ENCODE peak calls at places on chromosomes 6 and 20, in nine cellular contexts. J is heart right ventricle, N is ovary, Q is mesenchymal stem cell, A is RWPE2, Z is GM23248, U is OCI-LY7, V is left ventricle myocardium inferior, B is psoas muscle. W is an unnamed sample. For H3K9me3, the result is how much of the 10 kb centered on the place peaks cover.

GRCh38 chr20:57713505-57713903 is 3.7 kb upstream of the PMEPA1 start:
- DNase-seq in J (no peak), N (no peak), Q (peak), A (no peak), Z (peak), U (no peak), V (no peak), B (peak), W (no peak)

GRCh38 chr20:18005990-18006364 is 37.2 kb downstream of the MGME1 start:
- DNase-seq in J (no peak), N (no peak), Q (peak), A (no peak), Z (no peak), U (no peak), V (no peak), B (no peak), W (no peak)

GRCh38 chr20:1769491-1769890 is 111.9 kb upstream of the SIRPG start:
- DNase-seq in J (no peak), N (no peak), Q (no peak), A (no peak), Z (no peak), U (no peak), V (no peak), B (no peak), W (no peak)

GRCh38 chr20:39849171-39849570 is 839.9 kb downstream of the MAFB start:
- DNase-seq in J (no peak), N (no peak), Q (no peak), A (no peak), Z (no peak), U (no peak), V (no peak), B (no peak), W (no peak)

GRCh38 chr6:28525496-28526039 is at the start of gene GPX5:
- DNase-seq in J (no peak), N (no peak), Q (peak), A (no peak), Z (no peak), U (no peak), V (no peak), B (no peak), W (peak)

GRCh38 chr20:36175475-36175995 is 21.0 kb downstream of the EPB41L1 start:
- DNase-seq in J (no peak), N (no peak), Q (no peak), A (no peak), Z (no peak), U (peak), V (no peak), B (no peak), W (no peak)

GRCh38 chr6:25085761-25086160 is 150.0 kb upstream of the RIPOR2 start:
- DNase-seq in J (peak), N (no peak), Q (no peak), A (no peak), Z (no peak), U (peak), V (no peak), B (no peak), W (no peak)

GRCh38 chr20:41169184-41169690 is 31.9 kb downstream of the PLCG1 start:
- DNase-seq in J (no peak), N (no peak), Q (no peak), A (peak), Z (no peak), U (no peak), V (no peak), B (no peak), W (no peak)

GRCh38 chr6:140105857-140106256 is 731.4 kb upstream of the CITED2 start:
- DNase-seq in J (no peak), N (no peak), Q (peak), A (no peak), Z (peak), U (no peak), V (no peak), B (no peak), W (no peak)

GRCh38 chr20:44401770-44402390 is 46.4 kb downstream of the HNF4A start:
- DNase-seq in J (no peak), N (no peak), Q (no peak), A (no peak), Z (no peak), U (no peak), V (no peak), B (no peak), W (no peak)

GRCh38 chr20:12414446-12415274 is 497.0 kb downstream of the BTBD3 start:
- DNase-seq in J (no peak), N (no peak), Q (no peak), A (no peak), Z (no peak), U (no peak), V (no peak), B (no peak), W (no peak)

GRCh38 chr6:111758608-111759293 is 114.5 kb downstream of the FYN start:
- DNase-seq in J (no peak), N (no peak), Q (no peak), A (no peak), Z (no peak), U (no peak), V (no peak), B (no peak), W (no peak)

GRCh38 chr20:62117658-62118057 is 4.6 kb upstream of the LSM14B start:
- DNase-seq in J (peak), N (no peak), Q (no peak), A (no peak), Z (no peak), U (peak), V (peak), B (peak), W (peak)

GRCh38 chr6:150269857-150270223 is 99.0 kb upstream of the IYD start:
- DNase-seq in J (no peak), N (no peak), Q (no peak), A (peak), Z (peak), U (no peak), V (no peak), B (no peak), W (no peak)

GRCh38 chr6:37048851-37049734 is 43.6 kb downstream of the FGD2 start:
- DNase-seq in J (no peak), N (no peak), Q (peak), A (no peak), Z (peak), U (peak), V (peak), B (peak), W (peak)

GRCh38 chr6:106972500-106972899 is 2.0 kb downstream of the CD24 start:
- DNase-seq in J (no peak), N (no peak), Q (peak), A (no peak), Z (no peak), U (peak), V (no peak), B (no peak), W (no peak)

GRCh38 chr6:3422457-3422816 is 34.4 kb downstream of the SLC22A23 start:
- DNase-seq in J (no peak), N (no peak), Q (no peak), A (no peak), Z (no peak), U (no peak), V (no peak), B (no peak), W (no peak)

GRCh38 chr6:43773981-43774775 is 4.2 kb downstream of the VEGFA start:
- DNase-seq in J (no peak), N (peak), Q (no peak), A (no peak), Z (no peak), U (no peak), V (no peak), B (no peak), W (no peak)

GRCh38 chr20:63217706-63218105 is 1.8 kb upstream of the YTHDF1 start:
- DNase-seq in J (no peak), N (no peak), Q (no peak), A (peak), Z (no peak), U (no peak), V (no peak), B (no peak), W (no peak)

GRCh38 chr6:16149305-16149704 is 20.4 kb downstream of the MYLIP start:
- DNase-seq in J (no peak), N (no peak), Q (no peak), A (no peak), Z (no peak), U (no peak), V (no peak), B (no peak), W (no peak)

GRCh38 chr6:146827216-146827928 is 228.6 kb downstream of the ADGB start:
- DNase-seq in J (no peak), N (no peak), Q (no peak), A (no peak), Z (no peak), U (no peak), V (no peak), B (no peak), W (no peak)

GRCh38 chr6:33742837-33743236 is 3.9 kb downstream of the IP6K3 start:
- DNase-seq in J (no peak), N (peak), Q (no peak), A (no peak), Z (no peak), U (no peak), V (no peak), B (no peak), W (no peak)

GRCh38 chr6:56245903-56246351 is 1.5 kb downstream of the COL21A1 start:
- DNase-seq in J (no peak), N (no peak), Q (no peak), A (no peak), Z (no peak), U (no peak), V (no peak), B (no peak), W (no peak)

GRCh38 chr6:65006788-65007187 is 700.2 kb downstream of the EYS start:
- DNase-seq in J (no peak), N (no peak), Q (no peak), A (no peak), Z (no peak), U (no peak), V (no peak), B (no peak), W (no peak)

GRCh38 chr6:100257661-100258395 is 206.9 kb downstream of the SIM1 start:
- DNase-seq in J (no peak), N (no peak), Q (peak), A (no peak), Z (peak), U (peak), V (no peak), B (no peak), W (no peak)

GRCh38 chr20:45701104-45701503 is 734 bp upstream of the WFDC13 start:
- DNase-seq in J (no peak), N (no peak), Q (no peak), A (no peak), Z (no peak), U (no peak), V (no peak), B (no peak), W (no peak)

GRCh38 chr6:49713346-49713745 is at the start of gene CRISP2:
- DNase-seq in J (no peak), N (peak), Q (no peak), A (no peak), Z (no peak), U (no peak), V (no peak), B (no peak), W (no peak)

GRCh38 chr6:146183831-146184230 is 155.0 kb downstream of the GRM1 start:
- DNase-seq in J (no peak), N (no peak), Q (no peak), A (no peak), Z (no peak), U (no peak), V (no peak), B (no peak), W (no peak)

GRCh38 chr20:10253750-10254149 is 35.1 kb downstream of the SNAP25 start:
- DNase-seq in J (no peak), N (no peak), Q (no peak), A (no peak), Z (no peak), U (no peak), V (no peak), B (no peak), W (no peak)

GRCh38 chr6:52261229-52261628 is 16.9 kb upstream of the IL17F start:
- DNase-seq in J (no peak), N (no peak), Q (peak), A (no peak), Z (peak), U (no peak), V (no peak), B (no peak), W (no peak)

GRCh38 chr20:32386091-32386490 is 28.0 kb downstream of the ASXL1 start:
- DNase-seq in J (no peak), N (no peak), Q (peak), A (no peak), Z (peak), U (no peak), V (no peak), B (no peak), W (no peak)

GRCh38 chr20:32382102-32382950 is 24.2 kb downstream of the ASXL1 start:
- DNase-seq in J (no peak), N (no peak), Q (no peak), A (no peak), Z (no peak), U (no peak), V (no peak), B (no peak), W (no peak)

GRCh38 chr20:32385541-32385940 is 27.4 kb downstream of the ASXL1 start:
- DNase-seq in J (no peak), N (no peak), Q (no peak), A (no peak), Z (peak), U (no peak), V (no peak), B (no peak), W (no peak)

GRCh38 chr20:32378461-32378860 is 20.3 kb downstream of the ASXL1 start:
- DNase-seq in J (no peak), N (no peak), Q (no peak), A (no peak), Z (no peak), U (no peak), V (no peak), B (no peak), W (no peak)

DNA sequence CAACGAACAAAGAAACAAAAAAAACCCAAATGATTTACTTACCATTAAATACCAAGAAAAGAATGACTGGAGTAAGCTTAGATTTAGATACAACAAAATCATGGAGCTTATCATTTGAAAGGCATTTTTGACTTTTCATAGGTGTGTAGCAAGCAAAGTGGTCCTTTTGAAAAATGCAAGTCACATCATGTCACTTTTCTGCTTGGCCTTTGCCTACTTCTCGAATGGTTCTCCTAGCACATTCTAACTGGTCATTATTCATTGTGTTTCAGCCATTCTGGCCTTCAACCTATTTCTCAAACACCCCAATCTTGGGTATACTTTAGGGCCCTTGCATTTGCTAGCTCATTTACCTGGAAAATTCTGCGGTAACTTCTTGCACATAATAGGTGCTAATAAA is 22.6 kb downstream of the ASXL1 start:
- DNase-seq in J (no peak), N (no peak), Q (no peak), A (no peak), Z (no peak), U (no peak), V (no peak), B (no peak), W (no peak)
- H3K27ac ChIP-seq in J (no peak), N (no peak), Q (no peak), A (no peak), Z (no peak), U (no peak), V (no peak), B (no peak), W (no peak)

DNA sequence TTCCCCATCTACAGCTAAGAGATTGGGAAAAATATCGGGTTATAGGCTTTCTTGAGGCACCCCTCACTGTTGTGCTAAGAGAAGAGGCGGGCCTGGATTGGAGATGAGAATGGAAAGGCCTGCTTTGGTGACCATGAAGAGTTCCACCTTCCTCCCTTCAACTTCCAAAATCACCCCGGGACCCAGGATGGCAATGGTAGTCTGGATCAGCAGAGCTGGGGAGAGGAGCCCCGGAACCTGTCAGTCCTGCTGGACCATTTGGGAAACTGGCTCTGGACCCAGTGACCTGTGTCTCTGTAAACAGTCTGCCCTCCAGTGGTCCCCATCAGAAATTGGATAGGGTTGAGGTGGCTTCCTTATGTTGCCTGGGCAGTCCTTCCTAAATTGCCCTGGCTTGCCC is 1085.6 kb downstream of the KHDRBS2 start:
- DNase-seq in J (no peak), N (no peak), Q (no peak), A (no peak), Z (no peak), U (no peak), V (no peak), B (no peak), W (no peak)
- H3K9me3 ChIP-seq in J (under half), N (under half), Q (under half), A (under half), Z (under half), U (under half), V (half or more), B (under half), W (under half)

DNA sequence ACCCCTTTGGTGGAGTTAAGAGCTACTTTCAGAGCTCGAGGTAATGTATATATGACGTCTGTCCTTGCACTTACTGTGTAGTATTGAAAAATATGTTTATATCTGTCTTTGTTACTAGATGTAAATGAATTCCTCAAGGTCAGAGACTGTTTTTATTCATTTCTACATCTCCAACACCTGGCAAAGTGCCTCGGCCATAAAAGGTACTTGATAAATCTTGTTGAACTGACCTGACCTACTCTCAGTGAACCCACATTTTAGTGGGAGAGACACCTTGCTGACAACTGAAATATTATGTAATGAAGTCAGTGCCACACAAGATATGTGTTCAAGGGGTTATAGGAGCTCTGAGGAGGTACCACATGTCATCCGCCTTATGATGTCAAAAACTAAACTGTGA is 5.5 kb upstream of the TMEM30A start:
- DNase-seq in J (no peak), N (no peak), Q (no peak), A (no peak), Z (no peak), U (no peak), V (no peak), B (no peak), W (no peak)
- H3K27ac ChIP-seq in J (peak), N (no peak), Q (no peak), A (no peak), Z (no peak), U (no peak), V (peak), B (no peak), W (no peak)

GRCh38 chr20:59705651-59706101 is 101.3 kb downstream of the PHACTR3 start:
- DNase-seq in J (no peak), N (no peak), Q (no peak), A (no peak), Z (no peak), U (peak), V (no peak), B (no peak), W (no peak)
- H3K9me3 ChIP-seq in J (under half), N (under half), Q (under half), A (under half), Z (under half), U (under half), V (under half), B (under half), W (under half)

GRCh38 chr6:39553811-39554802 is 171.1 kb downstream of the KIF6 start:
- DNase-seq in J (no peak), N (no peak), Q (no peak), A (no peak), Z (peak), U (no peak), V (no peak), B (peak), W (no peak)
- H3K27ac ChIP-seq in J (no peak), N (no peak), Q (no peak), A (no peak), Z (peak), U (no peak), V (no peak), B (no peak), W (no peak)

DNA sequence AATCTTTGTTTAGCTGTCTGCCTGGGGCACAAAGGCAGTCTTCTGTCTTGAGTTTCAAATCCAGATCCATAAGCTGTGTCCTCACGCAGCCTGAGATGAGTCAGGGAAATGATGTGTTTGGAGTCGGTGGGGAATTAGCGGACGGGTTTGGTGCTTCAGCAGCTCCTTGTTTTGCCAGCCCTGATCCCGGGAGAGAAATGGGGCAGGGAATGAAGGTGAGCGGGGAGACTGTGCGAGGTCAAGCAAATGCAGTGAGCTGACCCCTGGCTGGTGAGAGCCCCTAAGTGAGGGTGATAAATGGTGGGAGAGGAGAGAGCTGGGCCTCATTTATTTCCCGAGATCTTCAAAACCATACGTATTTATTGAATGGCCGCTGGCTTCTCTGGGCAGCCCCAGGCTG is 21.6 kb downstream of the DUSP22 start:
- DNase-seq in J (no peak), N (no peak), Q (no peak), A (no peak), Z (no peak), U (no peak), V (no peak), B (no peak), W (no peak)
- H3K9me3 ChIP-seq in J (under half), N (under half), Q (under half), A (under half), Z (under half), U (under half), V (under half), B (under half), W (under half)

GRCh38 chr6:31776961-31777666 is at the start of gene VWA7:
- DNase-seq in J (peak), N (peak), Q (peak), A (peak), Z (peak), U (no peak), V (peak), B (peak), W (peak)

GRCh38 chr6:31775184-31775583 is 1.9 kb downstream of the VWA7 start:
- DNase-seq in J (no peak), N (no peak), Q (no peak), A (no peak), Z (no peak), U (no peak), V (no peak), B (no peak), W (no peak)

GRCh38 chr6:31777667-31778050 is 531 bp upstream of the VWA7 start:
- DNase-seq in J (no peak), N (no peak), Q (no peak), A (no peak), Z (no peak), U (no peak), V (no peak), B (no peak), W (no peak)

GRCh38 chr6:31775633-31776263 is 1.4 kb downstream of the VWA7 start:
- DNase-seq in J (no peak), N (peak), Q (no peak), A (no peak), Z (no peak), U (no peak), V (no peak), B (no peak), W (no peak)

DNA sequence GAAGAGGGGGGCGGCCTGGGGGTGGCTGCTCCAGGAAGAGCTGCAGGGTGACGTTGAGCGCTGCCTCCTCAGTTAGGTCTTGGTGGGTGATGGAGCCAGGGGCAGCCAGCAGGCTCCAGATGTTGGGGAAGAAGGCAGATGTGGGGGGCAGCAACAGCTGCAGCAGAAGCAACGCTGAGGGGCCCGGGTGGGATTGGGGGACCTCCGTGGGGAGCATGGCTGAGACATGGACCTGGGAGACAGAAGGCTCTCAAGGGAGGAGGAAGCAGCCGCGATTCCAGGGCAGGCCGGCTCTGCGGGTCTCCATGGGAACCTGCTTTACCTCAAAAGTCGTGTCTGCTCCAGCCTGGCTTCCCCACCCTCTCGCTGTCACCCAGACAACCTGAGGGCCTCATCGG is 566 bp downstream of the VWA7 start:
- DNase-seq in J (no peak), N (no peak), Q (no peak), A (no peak), Z (peak), U (no peak), V (no peak), B (no peak), W (no peak)
- H3K27ac ChIP-seq in J (peak), N (peak), Q (no peak), A (peak), Z (peak), U (no peak), V (peak), B (peak), W (no peak)

W was measured in CD4-positive, alpha-beta T cell.